ENCODE peak calls at places on chromosomes 4 and X, in seven cellular contexts. E is cardiac muscle cell; I is activated gamma-delta T cell treated with Interleukin-2 at 50 U/mL for 16 hours; V is head of caudate nucleus; X is stimulated activated CD4-positive, alpha-beta T cell treated with anti-CD3 and anti-CD28 coated beads, Interleukin-1b, Interleukin-23, amount 100 ng/mL, for 4 hours; O is fibroblast of pulmonary artery; U is T-helper 1 cell. D is an unnamed sample.

GRCh38 chr4:1412376-1413220 is 6.4 kb upstream of the NKX1-1 start:
- DNase-seq in U (no peak), E (no peak), I (peak; percentile 1), X (no peak), O (no peak), V (no peak), D (no peak)

GRCh38 chr4:51840791-51841190 is 2.2 kb upstream of the DCUN1D4 start:
- DNase-seq in O (no peak), I (no peak), U (no peak), E (no peak), X (no peak), V (no peak), D (no peak)

GRCh38 chrX:72395252-72395651 is 89.5 kb upstream of the CITED1 start:
- DNase-seq in E (no peak), I (no peak), V (no peak), O (peak; percentile 22), X (no peak), U (no peak), D (no peak)

GRCh38 chrX:22652596-22652995 is 347.2 kb upstream of the DDX53 start:
- DNase-seq in V (no peak), I (no peak), X (no peak), O (peak; percentile 46), U (no peak), E (peak; percentile 53), D (no peak)

GRCh38 chrX:120781416-120781815 is 94.2 kb downstream of the CT47B1 start:
- DNase-seq in E (no peak), V (no peak), X (no peak), O (peak; percentile 59), I (no peak), U (no peak), D (no peak)

GRCh38 chr4:7530026-7530562 is 95.4 kb upstream of the PSAPL1 start:
- DNase-seq in E (no peak), X (no peak), U (no peak), O (no peak), V (no peak), I (no peak), D (no peak)

GRCh38 chrX:53356186-53356585 is 66.3 kb downstream of the SMC1A start:
- DNase-seq in O (peak; percentile 9), I (no peak), V (no peak), E (no peak), X (no peak), U (no peak), D (no peak)

GRCh38 chr4:25174674-25175073 is 14.4 kb upstream of the SEPSECS start:
- DNase-seq in I (no peak), X (no peak), U (no peak), V (no peak), E (no peak), O (peak; percentile 6), D (no peak)

GRCh38 chr4:33924239-33924638 is 2320.1 kb downstream of the ARAP2 start:
- DNase-seq in V (no peak), O (peak; percentile 41), E (peak; percentile 30), I (no peak), X (no peak), U (no peak), D (peak; percentile 2)

GRCh38 chr4:152633118-152633517 is 46.7 kb downstream of the TMEM154 start:
- DNase-seq in U (no peak), I (no peak), V (no peak), X (no peak), E (no peak), O (no peak), D (no peak)

GRCh38 chr4:22348410-22348809 is 167.5 kb downstream of the ADGRA3 start:
- DNase-seq in E (no peak), X (no peak), O (peak; percentile 4), I (no peak), V (no peak), U (no peak), D (no peak)

GRCh38 chrX:17805120-17805519 is 56.0 kb downstream of the RAI2 start:
- DNase-seq in O (no peak), X (no peak), U (no peak), I (no peak), E (no peak), V (no peak), D (no peak)

GRCh38 chrX:10325606-10326005 is 168.8 kb downstream of the CLCN4 start:
- DNase-seq in X (no peak), I (no peak), E (no peak), V (no peak), O (peak; percentile 55), U (no peak), D (no peak)

GRCh38 chr4:187612211-187612780 is 383.3 kb upstream of the ZFP42 start:
- DNase-seq in X (no peak), E (no peak), O (no peak), V (peak; percentile 68), U (no peak), I (no peak), D (no peak)

GRCh38 chr4:88528861-88529260 is 5.3 kb upstream of the PYURF start:
- DNase-seq in X (no peak), V (no peak), U (no peak), O (peak; percentile 33), I (no peak), E (no peak), D (no peak)

D was measured in AG09319.